ENCODE peak calls at places on chromosomes 2 and 18, in four cellular contexts. F is K562, B is HL-60, I is GM12878. A is an unnamed sample.

GRCh38 chr2:48316753-48317750 is 212.9 kb upstream of the STON1 start:
- DNase-seq in F (no peak), B (no peak), I (no peak), A (no peak)

GRCh38 chr2:183919926-183920325 is 678.4 kb upstream of the ZNF804A start:
- DNase-seq in F (no peak), B (no peak), I (no peak), A (no peak)

GRCh38 chr2:172782506-172783090 is 47.0 kb downstream of the RAPGEF4 start:
- DNase-seq in F (no peak), B (no peak), I (no peak), A (no peak)

GRCh38 chr2:226354434-226354833 is 445.2 kb downstream of the IRS1 start:
- DNase-seq in F (no peak), B (no peak), I (no peak), A (no peak)

GRCh38 chr2:31522742-31523141 is 58.0 kb downstream of the SRD5A2 start:
- DNase-seq in F (no peak), B (no peak), I (no peak), A (no peak)

GRCh38 chr2:59184281-59185020 is 943.3 kb upstream of the FANCL start:
- DNase-seq in F (no peak), B (no peak), I (no peak), A (no peak)

GRCh38 chr2:191303349-191304005 is 58.3 kb downstream of the MYO1B start:
- DNase-seq in F (no peak), B (no peak), I (no peak), A (no peak)

GRCh38 chr2:74204436-74204835 is 6.0 kb downstream of the MTHFD2 start:
- DNase-seq in F (no peak), B (no peak), I (no peak), A (no peak)

GRCh38 chr2:108641766-108642165 is 77.5 kb upstream of the RANBP2 start:
- DNase-seq in F (no peak), B (no peak), I (no peak), A (no peak)

GRCh38 chr18:23626451-23627279 is 36.0 kb downstream of the ANKRD29 start:
- DNase-seq in F (no peak), B (no peak), I (no peak), A (no peak)

DNA sequence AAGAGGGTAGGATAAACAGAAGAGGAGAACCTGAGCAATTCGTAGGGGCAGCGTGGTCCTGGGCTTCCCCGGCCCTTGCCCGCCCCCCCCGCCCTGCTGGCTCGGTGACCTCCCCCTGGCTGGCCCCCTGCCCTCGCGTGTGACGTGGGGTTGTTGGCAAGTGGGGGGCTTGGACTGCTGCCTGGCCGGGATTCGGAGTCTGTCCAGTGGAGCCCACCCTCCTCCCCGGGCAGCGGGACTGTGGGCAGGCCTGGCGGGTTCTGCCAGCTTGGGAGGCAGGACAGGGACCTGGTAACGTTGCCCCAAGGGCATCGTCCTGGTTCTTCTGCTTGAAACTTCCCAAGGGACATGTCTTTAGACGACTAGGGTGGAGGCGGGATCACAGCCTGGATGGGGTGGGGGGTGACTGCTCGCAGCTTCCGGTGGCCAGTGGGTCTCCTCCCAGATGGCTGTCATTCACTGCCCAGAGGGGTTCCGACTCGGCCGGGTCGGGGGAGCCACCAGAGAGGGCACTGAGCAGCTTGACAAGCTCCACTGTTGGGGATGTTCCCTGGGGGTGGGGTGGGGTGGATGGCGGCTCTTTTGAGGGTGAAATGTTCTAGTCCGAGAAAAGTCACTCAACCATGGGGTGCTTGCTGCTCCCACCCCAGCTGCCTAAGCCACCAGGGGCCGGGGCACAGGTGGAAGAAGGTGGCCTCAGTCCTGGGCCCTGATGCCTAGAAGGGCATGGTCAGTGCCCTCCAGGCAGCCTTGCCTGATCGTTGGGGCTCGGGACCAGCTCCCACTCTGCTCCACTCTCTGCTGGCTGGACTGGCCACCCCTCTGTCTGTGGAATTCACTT is 4.2 kb upstream of the HS6ST1 start:
- DNase-seq in F (no peak), B (no peak), I (no peak), A (no peak)
- TF ChIP-seq SPI1 in F (no peak), B (no peak), I (no peak), A (no peak)

GRCh38 chr2:177772529-177772928 is 300.0 kb downstream of the PDE11A start:
- DNase-seq in F (peak), B (peak), I (no peak), A (no peak)
- TF ChIP-seq SPI1 in F (peak), B (peak), I (peak), A (peak)

DNA sequence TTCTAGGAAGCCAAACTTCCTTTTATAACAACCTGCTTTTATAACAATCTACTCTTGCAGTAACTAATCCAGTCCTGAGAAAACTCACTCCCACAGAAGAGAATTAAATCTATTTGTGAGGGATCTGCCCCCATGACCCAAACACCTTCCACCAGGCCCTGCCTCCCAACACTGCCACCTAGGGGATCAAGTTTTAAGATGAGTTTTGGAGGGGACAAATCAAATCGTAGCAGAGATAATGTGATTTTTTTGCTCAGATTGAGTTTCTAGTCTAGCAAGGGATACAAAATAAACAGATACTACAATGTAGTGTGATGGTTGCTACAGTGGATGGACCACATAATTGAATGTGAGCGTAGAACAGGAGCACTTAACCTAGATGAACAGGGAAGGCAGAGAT is 52.2 kb downstream of the NCOA1 start:
- DNase-seq in F (no peak), B (no peak), I (no peak), A (no peak)
- TF ChIP-seq SPI1 in F (no peak), B (no peak), I (no peak), A (no peak)

DNA sequence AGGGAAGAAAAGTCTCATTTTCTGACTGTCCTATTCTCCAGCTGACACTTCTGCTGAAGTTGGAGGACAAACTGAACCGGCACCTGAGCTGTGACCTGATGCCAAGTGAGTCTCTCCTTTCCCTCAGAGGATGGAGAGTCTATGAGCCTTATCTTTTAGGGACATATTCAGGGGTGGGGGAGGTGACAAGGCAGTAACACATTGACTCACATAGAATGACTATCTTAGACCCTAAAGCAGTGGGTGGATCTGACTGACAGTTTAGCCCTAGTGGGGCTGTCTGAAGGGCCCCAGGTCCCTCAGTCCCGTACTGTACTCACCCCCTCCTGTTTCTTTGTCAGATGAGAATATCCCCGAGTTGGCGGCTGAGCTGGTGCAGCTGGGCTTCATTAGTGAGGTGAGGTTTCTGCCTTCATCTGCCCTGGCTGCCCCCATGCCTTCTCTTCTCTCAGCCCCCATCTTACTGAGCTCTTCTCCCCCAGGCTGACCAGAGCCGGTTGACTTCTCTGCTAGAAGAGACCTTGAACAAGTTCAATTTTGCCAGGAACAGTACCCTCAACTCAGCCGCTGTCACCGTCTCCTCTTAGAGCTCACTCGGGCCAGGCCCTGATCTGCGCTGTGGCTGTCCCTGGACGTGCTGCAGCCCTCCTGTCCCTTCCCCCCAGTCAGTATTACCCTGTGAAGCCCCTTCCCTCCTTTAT is 805 bp upstream of the KRTCAP3 start:
- DNase-seq in F (peak), B (no peak), I (no peak), A (no peak)
- TF ChIP-seq SPI1 in F (no peak), B (no peak), I (no peak), A (no peak)